ENCODE peak calls at places on chromosomes 7 and 10, in four cellular contexts. N, C, Q and V are unnamed samples.

GRCh38 chr7:137923380-137923779 is 76.6 kb upstream of the DGKI start:
- DNase-seq in N (no peak), C (no peak), Q (no peak), V (peak; percentile 44)

GRCh38 chr10:69669408-69669807 is 39.4 kb downstream of the FAM241B start:
- DNase-seq in N (no peak), C (no peak), Q (no peak), V (no peak)

GRCh38 chr7:97006146-97006950 is 995 bp downstream of the DLX6 start:
- DNase-seq in N (no peak), C (peak; percentile 86), Q (no peak), V (peak; percentile 16)

GRCh38 chr10:28496481-28496961 is 36.4 kb upstream of the WAC start:
- DNase-seq in N (no peak), C (no peak), Q (no peak), V (no peak)

GRCh38 chr10:78461333-78461732 is 427.7 kb downstream of the RPS24 start:
- DNase-seq in N (no peak), C (no peak), Q (no peak), V (no peak)

GRCh38 chr7:28964056-28964455 is 5.9 kb upstream of the TRIL start:
- DNase-seq in N (no peak), C (no peak), Q (no peak), V (no peak)

GRCh38 chr7:130732980-130733865 is 784 bp downstream of the KLF14 start:
- DNase-seq in N (peak; percentile 69), C (peak; percentile 71), Q (no peak), V (no peak)

GRCh38 chr7:5222861-5223411 is 32.9 kb downstream of the WIPI2 start:
- DNase-seq in N (no peak), C (peak; percentile 63), Q (no peak), V (no peak)

GRCh38 chr10:26881600-26882331 is 21.0 kb upstream of the ABI1 start:
- DNase-seq in N (no peak), C (no peak), Q (no peak), V (peak; percentile 84)

GRCh38 chr7:3432916-3433315 is 131.9 kb downstream of the SDK1 start:
- DNase-seq in N (no peak), C (no peak), Q (no peak), V (no peak)

GRCh38 chr7:138937484-138937883 is 43.7 kb downstream of the KIAA1549 start:
- DNase-seq in N (no peak), C (no peak), Q (no peak), V (no peak)

GRCh38 chr10:43201545-43202131 is 63.4 kb downstream of the CSGALNACT2 start:
- DNase-seq in N (peak; percentile 35), C (peak; percentile 53), Q (peak; percentile 75), V (no peak)

GRCh38 chr7:210401-210925 is 18.1 kb downstream of the FAM20C start:
- DNase-seq in N (no peak), C (no peak), Q (no peak), V (no peak)

GRCh38 chr7:151808296-151809155 is 68.4 kb downstream of the PRKAG2 start:
- DNase-seq in N (peak; percentile 53), C (peak; percentile 56), Q (no peak), V (no peak)

GRCh38 chr10:15436696-15437095 is 65.6 kb upstream of the FAM171A1 start:
- DNase-seq in N (no peak), C (no peak), Q (no peak), V (no peak)

GRCh38 chr7:91941450-91941849 is 788 bp downstream of the AKAP9 start:
- DNase-seq in N (peak; percentile 73), C (no peak), Q (no peak), V (peak; percentile 27)

GRCh38 chr10:3890602-3891352 is 105.8 kb upstream of the KLF6 start:
- DNase-seq in N (no peak), C (no peak), Q (no peak), V (no peak)

GRCh38 chr7:87628780-87629569 is 777 bp downstream of the RUNDC3B start:
- DNase-seq in N (peak; percentile 57), C (peak; percentile 73), Q (no peak), V (peak; percentile 2)

GRCh38 chr7:37194943-37195342 is 253.7 kb downstream of the ELMO1 start:
- DNase-seq in N (no peak), C (no peak), Q (no peak), V (no peak)

GRCh38 chr7:85004402-85004801 is 182.5 kb downstream of the SEMA3D start:
- DNase-seq in N (no peak), C (no peak), Q (no peak), V (no peak)

GRCh38 chr10:79416578-79417255 is 28.7 kb downstream of the ZCCHC24 start:
- DNase-seq in N (peak; percentile 20), C (peak; percentile 35), Q (no peak), V (no peak)

GRCh38 chr7:47045592-47045991 is 536.3 kb downstream of the TNS3 start:
- DNase-seq in N (no peak), C (no peak), Q (no peak), V (peak; percentile 32)

GRCh38 chr10:96646774-96647173 is 60.0 kb upstream of the TM9SF3 start:
- DNase-seq in N (no peak), C (no peak), Q (no peak), V (no peak)

GRCh38 chr10:88076027-88076880 is 212.8 kb downstream of the PTEN start:
- DNase-seq in N (no peak), C (no peak), Q (no peak), V (no peak)

GRCh38 chr7:23470290-23471089 is at the start of gene IGF2BP3:
- DNase-seq in N (no peak), C (no peak), Q (no peak), V (peak; percentile 98)

GRCh38 chr7:54166419-54166818 is 375.8 kb upstream of the VSTM2A start:
- DNase-seq in N (no peak), C (no peak), Q (no peak), V (no peak)

GRCh38 chr10:73774637-73775036 is 7.2 kb upstream of the CHCHD1 start:
- DNase-seq in N (no peak), C (no peak), Q (no peak), V (peak; percentile 60)

GRCh38 chr7:137998250-137998649 is 3.6 kb downstream of the CREB3L2 start:
- DNase-seq in N (no peak), C (no peak), Q (no peak), V (no peak)

GRCh38 chr10:31630866-31631567 is 297.6 kb downstream of the ARHGAP12 start:
- DNase-seq in N (no peak), C (no peak), Q (no peak), V (peak; percentile 60)

GRCh38 chr10:3415878-3416605 is 243.5 kb upstream of the PITRM1 start:
- DNase-seq in N (no peak), C (no peak), Q (peak; percentile 71), V (no peak)

GRCh38 chr7:64636386-64636785 is 29.5 kb upstream of the ZNF107 start:
- DNase-seq in N (no peak), C (no peak), Q (no peak), V (no peak)

GRCh38 chr7:157459966-157460365 is 123.2 kb downstream of the DNAJB6 start:
- DNase-seq in N (no peak), C (no peak), Q (no peak), V (no peak)
- TF ChIP-seq CTCF in N (no peak), C (no peak), Q (no peak), V (no peak)

GRCh38 chr10:132153616-132154217 is 33.0 kb upstream of the DPYSL4 start:
- DNase-seq in N (peak; percentile 35), C (peak; percentile 58), Q (no peak), V (no peak)

GRCh38 chr10:132154440-132154839 is 32.3 kb upstream of the DPYSL4 start:
- DNase-seq in N (peak; percentile 19), C (no peak), Q (no peak), V (no peak)

GRCh38 chr10:132151951-132152505 is 34.7 kb upstream of the DPYSL4 start:
- DNase-seq in N (peak; percentile 20), C (peak; percentile 26), Q (no peak), V (no peak)

GRCh38 chr10:132151286-132151950 is 35.3 kb upstream of the DPYSL4 start:
- DNase-seq in N (peak; percentile 23), C (peak; percentile 45), Q (no peak), V (no peak)

GRCh38 chr10:132152896-132153580 is 33.7 kb upstream of the DPYSL4 start:
- DNase-seq in N (peak; percentile 33), C (peak; percentile 65), Q (no peak), V (no peak)
- H3K4me3 ChIP-seq in N (no peak overlapping the region), C (no peak overlapping the region), Q (no peak overlapping the region), V (no peak overlapping the region)

GRCh38 chr7:134254311-134254710 is 62.4 kb downstream of the SLC35B4 start:
- DNase-seq in N (no peak), C (no peak), Q (no peak), V (peak; percentile 3)
- TF ChIP-seq CTCF in N (no peak), C (no peak), Q (no peak), V (no peak)

GRCh38 chr10:133306941-133307379 is 1.7 kb downstream of the TUBGCP2 start:
- DNase-seq in N (no peak), C (peak; percentile 71), Q (no peak), V (no peak)
- H3K4me3 ChIP-seq in N (peak overlapping the region; percentile 97), C (peak overlapping the region; percentile 89), Q (no peak overlapping the region), V (no peak overlapping the region)

GRCh38 chr7:118735436-118735835 is 510.9 kb downstream of the ANKRD7 start:
- DNase-seq in N (no peak), C (no peak), Q (no peak), V (no peak)

GRCh38 chr7:118734541-118734940 is 510.0 kb downstream of the ANKRD7 start:
- DNase-seq in N (no peak), C (no peak), Q (no peak), V (no peak)

DNA sequence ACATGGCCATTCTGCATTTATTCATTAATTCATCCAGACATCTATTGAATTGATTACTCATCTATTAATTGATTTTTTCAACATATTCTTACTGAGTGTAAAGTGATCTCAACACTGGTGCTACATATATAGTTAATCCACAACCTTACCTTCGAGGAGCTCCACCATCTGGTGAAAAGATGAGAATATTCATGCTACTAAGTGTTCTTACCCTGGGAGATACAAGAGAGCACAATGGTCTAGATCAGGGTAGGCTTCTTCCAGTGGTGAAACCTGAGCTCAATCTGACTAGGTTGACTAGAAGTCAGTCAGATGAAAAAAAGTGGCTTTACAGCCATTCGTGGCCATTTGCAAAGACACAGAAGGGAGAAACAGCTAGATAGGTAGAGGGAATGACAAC is 507.4 kb downstream of the ANKRD7 start:
- DNase-seq in N (no peak), C (no peak), Q (no peak), V (no peak)
- TF ChIP-seq CTCF in N (no peak), C (no peak), Q (no peak), V (no peak)

DNA sequence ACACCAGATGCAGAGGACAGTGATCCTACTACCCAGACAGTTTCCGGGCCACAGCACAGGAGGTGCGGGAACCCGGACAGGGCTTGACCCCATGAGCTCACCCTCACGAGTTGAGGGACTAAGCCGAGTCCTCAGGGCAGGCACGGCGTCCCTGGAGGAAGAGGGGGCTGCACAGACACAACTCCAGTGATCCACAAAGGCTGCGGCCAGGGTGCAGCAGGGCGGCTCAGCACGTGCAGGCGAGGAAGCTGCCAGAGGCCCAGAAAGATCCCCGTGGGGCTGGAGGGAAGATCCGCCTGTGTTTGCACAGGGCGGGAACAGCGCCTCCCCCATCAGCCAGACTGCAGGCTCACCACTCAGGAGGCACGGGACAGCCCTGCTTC is 45.9 kb upstream of the TMEM72 start:
- DNase-seq in N (peak; percentile 78), C (no peak), Q (peak; percentile 89), V (no peak)
- H3K4me3 ChIP-seq in N (peak overlapping the region; percentile 63), C (no peak overlapping the region), Q (peak overlapping the region; percentile 57), V (peak overlapping the region; percentile 60)